ENCODE peak calls at places on chromosomes 12 and 14, in eight cellular contexts. D is T-helper 2 cell; F is mucosa of gallbladder; S is progenitor cell of endocrine pancreas; H is stimulated activated CD4-positive, alpha-beta T cell treated with anti-CD3 and anti-CD28 coated beads, TNF-alpha, amount 100 ng/mL, for 4 hours; N is heart right ventricle; L is HEK293T; C is thyroid gland. J is an unnamed sample.

GRCh38 chr14:88614218-88614907 is 51.5 kb downstream of the ZC3H14 start:
- DNase-seq in H (no peak), C (no peak), L (no peak), S (no peak), D (no peak), F (no peak), N (no peak), J (peak)

GRCh38 chr12:90013409-90013808 is 304.8 kb upstream of the ATP2B1 start:
- DNase-seq in N (no peak), L (no peak), H (no peak), C (no peak), F (no peak), D (no peak), S (no peak), J (no peak)

GRCh38 chr14:68962681-68963080 is 16.4 kb downstream of the ACTN1 start:
- DNase-seq in D (no peak), F (no peak), L (no peak), N (no peak), S (no peak), C (no peak), H (no peak), J (no peak)

GRCh38 chr12:1126089-1126488 is 135.1 kb downstream of the ERC1 start:
- DNase-seq in S (no peak), H (no peak), L (no peak), C (no peak), N (no peak), D (no peak), F (no peak), J (no peak)

GRCh38 chr14:35818346-35819115 is 7.6 kb upstream of the BRMS1L start:
- DNase-seq in S (no peak), D (no peak), H (no peak), C (peak), L (peak), N (no peak), F (peak), J (peak)

GRCh38 chr14:75967866-75968265 is 13.9 kb downstream of the TGFB3 start:
- DNase-seq in F (no peak), H (no peak), D (no peak), S (no peak), L (no peak), C (no peak), N (no peak), J (no peak)

GRCh38 chr14:85195872-85196477 is 334.0 kb upstream of the FLRT2 start:
- DNase-seq in L (peak), D (no peak), S (no peak), F (no peak), N (no peak), H (no peak), C (no peak), J (no peak)

GRCh38 chr14:60509438-60510253 is 700 bp downstream of the SIX6 start:
- DNase-seq in D (no peak), S (no peak), N (no peak), C (no peak), H (no peak), F (no peak), L (no peak), J (peak)

GRCh38 chr14:99194136-99194535 is 77.9 kb downstream of the BCL11B start:
- DNase-seq in F (no peak), C (no peak), L (no peak), N (no peak), S (no peak), D (no peak), H (no peak), J (no peak)

GRCh38 chr12:49138999-49139398 is 7.8 kb upstream of the TUBA1B start:
- DNase-seq in L (no peak), F (no peak), H (no peak), S (no peak), N (no peak), D (no peak), C (no peak), J (no peak)

GRCh38 chr12:50088577-50089335 is 3.6 kb downstream of the SMARCD1 start:
- DNase-seq in H (peak), F (peak), S (no peak), C (peak), D (peak), N (no peak), L (peak), J (peak)

GRCh38 chr12:114666746-114667668 is 17.0 kb downstream of the TBX3 start:
- DNase-seq in F (no peak), L (no peak), H (no peak), N (no peak), D (no peak), C (peak), S (no peak), J (no peak)

GRCh38 chr14:52061890-52062289 is 7.0 kb downstream of the NID2 start:
- DNase-seq in D (no peak), N (no peak), H (no peak), L (no peak), C (no peak), S (no peak), F (no peak), J (no peak)

GRCh38 chr12:50049254-50050118 is 7.9 kb upstream of the ASIC1 start:
- DNase-seq in H (no peak), L (no peak), F (no peak), N (no peak), S (no peak), D (no peak), C (no peak), J (no peak)

GRCh38 chr12:32706337-32707024 is 27.4 kb downstream of the DNM1L start:
- DNase-seq in C (no peak), N (no peak), F (no peak), H (no peak), L (no peak), S (no peak), D (no peak), J (no peak)

GRCh38 chr12:83010169-83010804 is 323.6 kb downstream of the TMTC2 start:
- DNase-seq in N (no peak), C (no peak), L (no peak), D (no peak), F (no peak), H (no peak), S (no peak), J (no peak)

GRCh38 chr12:130462558-130462924 is 124.9 kb downstream of the PIWIL1 start:
- DNase-seq in C (no peak), F (no peak), N (no peak), H (no peak), D (no peak), L (no peak), S (no peak), J (no peak)

GRCh38 chr12:26636710-26637328 is 196.2 kb downstream of the ITPR2 start:
- DNase-seq in H (no peak), D (no peak), C (no peak), S (no peak), F (no peak), L (no peak), N (no peak), J (peak)

GRCh38 chr14:92644166-92644565 is 104.3 kb downstream of the LGMN start:
- DNase-seq in H (no peak), L (no peak), C (no peak), N (no peak), F (no peak), S (no peak), D (no peak), J (peak)

GRCh38 chr14:49481099-49481498 is 105.1 kb downstream of the RPS29 start:
- DNase-seq in N (no peak), H (no peak), F (no peak), L (no peak), S (no peak), C (no peak), D (no peak), J (peak)

GRCh38 chr12:76942276-76942675 is 63.5 kb upstream of the CSRP2 start:
- DNase-seq in D (no peak), C (no peak), L (no peak), S (no peak), F (no peak), N (no peak), H (no peak), J (peak)

GRCh38 chr14:35046751-35047536 is 872 bp downstream of the FAM177A1 start:
- DNase-seq in C (peak), D (peak), F (peak), S (no peak), H (no peak), L (no peak), N (no peak), J (no peak)

GRCh38 chr12:124752437-124753229 is 111.0 kb downstream of the SCARB1 start:
- DNase-seq in H (no peak), S (no peak), N (no peak), L (no peak), D (no peak), C (peak), F (no peak), J (peak)

GRCh38 chr14:103317976-103318580 is 16.0 kb upstream of the EIF5 start:
- DNase-seq in L (no peak), C (no peak), D (no peak), F (no peak), H (no peak), S (no peak), N (no peak), J (no peak)

GRCh38 chr14:59482471-59483331 is 1.5 kb downstream of the L3HYPDH start:
- DNase-seq in H (no peak), F (peak), L (no peak), C (peak), N (no peak), D (no peak), S (no peak), J (peak)

GRCh38 chr12:92290016-92290685 is 144.5 kb upstream of the BTG1 start:
- DNase-seq in H (no peak), F (no peak), D (no peak), C (no peak), L (no peak), S (no peak), N (no peak), J (peak)

GRCh38 chr14:56760164-56760914 is 49.9 kb downstream of the OTX2 start:
- DNase-seq in F (no peak), N (no peak), L (no peak), C (no peak), S (no peak), H (no peak), D (no peak), J (no peak)

GRCh38 chr14:50308363-50308762 is 3.7 kb downstream of the L2HGDH start:
- DNase-seq in H (no peak), L (no peak), D (no peak), N (no peak), C (no peak), S (no peak), F (no peak), J (no peak)

GRCh38 chr14:83825836-83826235 is 1704.1 kb upstream of the FLRT2 start:
- DNase-seq in D (no peak), H (no peak), F (no peak), N (no peak), L (no peak), S (no peak), C (no peak), J (no peak)

GRCh38 chr12:27635349-27635972 is 60.8 kb upstream of the REP15 start:
- DNase-seq in D (no peak), N (no peak), S (no peak), H (no peak), F (no peak), C (no peak), L (peak), J (peak)

GRCh38 chr12:108369736-108370396 is 30.8 kb upstream of the CMKLR1 start:
- DNase-seq in S (no peak), N (no peak), L (no peak), H (no peak), C (no peak), F (no peak), D (no peak), J (no peak)

GRCh38 chr14:65421201-65421981 is 8.9 kb downstream of the FUT8 start:
- DNase-seq in N (no peak), C (peak), H (no peak), L (no peak), S (no peak), F (no peak), D (no peak), J (peak)

GRCh38 chr12:71194657-71195056 is 36.9 kb upstream of the TSPAN8 start:
- DNase-seq in D (no peak), H (no peak), F (no peak), N (no peak), S (no peak), C (no peak), L (no peak), J (no peak)

GRCh38 chr12:104877107-104877705 is 80.9 kb downstream of the SLC41A2 start:
- DNase-seq in S (no peak), C (peak), N (peak), F (peak), H (peak), L (peak), D (no peak), J (peak)